ENCODE peak calls at places on chromosomes 2 and 18, in ten cellular contexts. Y is adrenal gland; M is stimulated activated naive CD8-positive, alpha-beta T cell treated with anti-CD3 and anti-CD28 coated beads, Interleukin-15, amount 100 ng/mL, for 72 hours; E is stimulated activated CD8-positive, alpha-beta memory T cell treated with anti-CD3 and anti-CD28 coated beads, Interleukin-7, amount 100 ng/mL, for 24 hours; C is T-helper 1 cell; G is GM12878; T is stimulated activated CD4-positive, alpha-beta T cell treated with anti-CD3 and anti-CD28 coated beads, Interleukin-2, amount 100 ng/mL, for 24 hours; R is RWPE2; Z is NCI-H82; Q is tibial artery. L is an unnamed sample.

GRCh38 chr2:228767196-228767595 is 503.9 kb downstream of the PID1 start:
- DNase-seq in Y (no peak), M (no peak), E (no peak), C (no peak), G (no peak), T (no peak), R (no peak), Z (no peak), Q (no peak), L (no peak)

GRCh38 chr2:3324036-3324386 is 53.6 kb downstream of the EIPR1 start:
- DNase-seq in Y (no peak), M (no peak), E (no peak), C (no peak), G (no peak), T (no peak), R (no peak), Z (no peak), Q (no peak), L (no peak)

GRCh38 chr2:29323961-29324360 is 208.7 kb downstream of the CLIP4 start:
- DNase-seq in Y (no peak), M (no peak), E (no peak), C (no peak), G (no peak), T (no peak), R (no peak), Z (no peak), Q (no peak), L (no peak)

GRCh38 chr2:205947621-205948495 is 138.1 kb downstream of the INO80D start:
- DNase-seq in Y (peak), M (peak), E (peak), C (peak), G (no peak), T (peak), R (no peak), Z (peak), Q (peak), L (peak)

GRCh38 chr18:36387296-36387695 is 89.8 kb downstream of the FHOD3 start:
- DNase-seq in Y (no peak), M (no peak), E (no peak), C (no peak), G (no peak), T (no peak), R (no peak), Z (no peak), Q (no peak), L (no peak)

GRCh38 chr18:36572135-36572856 is 256.5 kb downstream of the TPGS2 start:
- DNase-seq in Y (peak), M (no peak), E (no peak), C (no peak), G (peak), T (peak), R (no peak), Z (peak), Q (peak), L (peak)

GRCh38 chr2:205658572-205658971 is 23.7 kb upstream of the NRP2 start:
- DNase-seq in Y (no peak), M (no peak), E (no peak), C (no peak), G (no peak), T (no peak), R (no peak), Z (no peak), Q (no peak), L (no peak)

GRCh38 chr2:189782221-189782671 is 1.9 kb downstream of the ORMDL1 start:
- DNase-seq in Y (no peak), M (no peak), E (no peak), C (no peak), G (no peak), T (no peak), R (no peak), Z (no peak), Q (no peak), L (no peak)

GRCh38 chr2:216775043-216775453 is 79.7 kb upstream of the IGFBP5 start:
- DNase-seq in Y (peak), M (no peak), E (no peak), C (no peak), G (no peak), T (no peak), R (no peak), Z (peak), Q (peak), L (no peak)

GRCh38 chr2:234958746-234959395 is 7.1 kb downstream of the SH3BP4 start:
- DNase-seq in Y (no peak), M (no peak), E (no peak), C (no peak), G (no peak), T (no peak), R (no peak), Z (no peak), Q (no peak), L (no peak)

GRCh38 chr2:20931346-20931745 is 108.4 kb upstream of the LDAH start:
- DNase-seq in Y (no peak), M (no peak), E (no peak), C (no peak), G (no peak), T (no peak), R (no peak), Z (no peak), Q (no peak), L (no peak)

GRCh38 chr2:43276962-43277383 is 50.6 kb upstream of the ZFP36L2 start:
- DNase-seq in Y (no peak), M (no peak), E (no peak), C (no peak), G (no peak), T (no peak), R (no peak), Z (peak), Q (peak), L (no peak)

GRCh38 chr2:148861367-148861766 is 13.7 kb upstream of the KIF5C start:
- DNase-seq in Y (no peak), M (no peak), E (no peak), C (no peak), G (no peak), T (no peak), R (no peak), Z (no peak), Q (no peak), L (no peak)

GRCh38 chr2:8586397-8587051 is 95.3 kb upstream of the ID2 start:
- DNase-seq in Y (no peak), M (no peak), E (no peak), C (no peak), G (no peak), T (no peak), R (no peak), Z (no peak), Q (no peak), L (peak)

GRCh38 chr2:241035142-241035817 is 36.9 kb downstream of the SNED1 start:
- DNase-seq in Y (no peak), M (peak), E (no peak), C (peak), G (no peak), T (no peak), R (no peak), Z (peak), Q (no peak), L (peak)

GRCh38 chr2:174487536-174488162 is 820 bp upstream of the GPR155 start:
- DNase-seq in Y (no peak), M (no peak), E (no peak), C (no peak), G (no peak), T (no peak), R (no peak), Z (no peak), Q (no peak), L (no peak)

GRCh38 chr2:49241991-49242390 is 87.7 kb upstream of the FSHR start:
- DNase-seq in Y (no peak), M (no peak), E (no peak), C (no peak), G (no peak), T (no peak), R (no peak), Z (no peak), Q (no peak), L (no peak)

GRCh38 chr2:46298522-46299351 is 1.5 kb downstream of the EPAS1 start:
- DNase-seq in Y (peak), M (peak), E (no peak), C (no peak), G (no peak), T (peak), R (no peak), Z (peak), Q (peak), L (peak)

GRCh38 chr2:230717595-230717994 is 5.0 kb downstream of the CAB39 start:
- DNase-seq in Y (no peak), M (no peak), E (no peak), C (no peak), G (no peak), T (no peak), R (no peak), Z (no peak), Q (no peak), L (peak)

GRCh38 chr2:232781765-232782164 is 5.4 kb upstream of the KCNJ13 start:
- DNase-seq in Y (no peak), M (peak), E (no peak), C (no peak), G (peak), T (peak), R (no peak), Z (no peak), Q (no peak), L (no peak)

GRCh38 chr2:138185827-138186226 is 221.6 kb downstream of the HNMT start:
- DNase-seq in Y (no peak), M (no peak), E (no peak), C (no peak), G (no peak), T (no peak), R (no peak), Z (peak), Q (no peak), L (no peak)

GRCh38 chr2:235658371-235659174 is 164.7 kb downstream of the AGAP1 start:
- DNase-seq in Y (no peak), M (no peak), E (no peak), C (no peak), G (no peak), T (no peak), R (no peak), Z (peak), Q (no peak), L (peak)

GRCh38 chr2:69309336-69310048 is 77.5 kb downstream of the GFPT1 start:
- DNase-seq in Y (no peak), M (no peak), E (no peak), C (no peak), G (no peak), T (no peak), R (no peak), Z (no peak), Q (peak), L (no peak)

GRCh38 chr2:195667974-195668373 is 10.9 kb downstream of the SLC39A10 start:
- DNase-seq in Y (no peak), M (no peak), E (no peak), C (no peak), G (no peak), T (no peak), R (no peak), Z (no peak), Q (no peak), L (no peak)

GRCh38 chr2:241821460-241822263 is 12.7 kb downstream of the NEU4 start:
- DNase-seq in Y (no peak), M (no peak), E (no peak), C (no peak), G (no peak), T (no peak), R (no peak), Z (no peak), Q (no peak), L (peak)

GRCh38 chr18:48540329-48541025 is 1.6 kb downstream of the CTIF start:
- DNase-seq in Y (peak), M (peak), E (no peak), C (peak), G (no peak), T (peak), R (peak), Z (peak), Q (peak), L (peak)

GRCh38 chr2:27249891-27250651 is 12.8 kb downstream of the SLC30A3 start:
- DNase-seq in Y (peak), M (peak), E (peak), C (peak), G (no peak), T (peak), R (no peak), Z (peak), Q (no peak), L (peak)

GRCh38 chr18:6929370-6930102 is 188.1 kb downstream of the LAMA1 start:
- DNase-seq in Y (no peak), M (no peak), E (no peak), C (no peak), G (no peak), T (no peak), R (no peak), Z (no peak), Q (no peak), L (peak)

GRCh38 chr18:66621816-66622576 is 18.1 kb upstream of the CDH19 start:
- DNase-seq in Y (no peak), M (no peak), E (no peak), C (no peak), G (no peak), T (no peak), R (no peak), Z (peak), Q (no peak), L (no peak)

GRCh38 chr18:78978336-78979057 is 1.1 kb upstream of the SALL3 start:
- DNase-seq in Y (no peak), M (no peak), E (no peak), C (no peak), G (no peak), T (no peak), R (no peak), Z (no peak), Q (no peak), L (peak)

GRCh38 chr18:45777393-45777792 is 48.1 kb upstream of the SIGLEC15 start:
- DNase-seq in Y (no peak), M (no peak), E (no peak), C (no peak), G (no peak), T (no peak), R (no peak), Z (no peak), Q (no peak), L (no peak)

GRCh38 chr18:62339106-62339988 is 14.2 kb downstream of the TNFRSF11A start:
- DNase-seq in Y (no peak), M (no peak), E (no peak), C (no peak), G (no peak), T (no peak), R (no peak), Z (no peak), Q (no peak), L (peak)

GRCh38 chr2:20421988-20422678 is 24.7 kb upstream of the RHOB start:
- DNase-seq in Y (peak), M (no peak), E (no peak), C (no peak), G (no peak), T (no peak), R (peak), Z (no peak), Q (peak), L (no peak)

GRCh38 chr2:239394978-239395377 is 5.8 kb downstream of the HDAC4 start:
- DNase-seq in Y (no peak), M (no peak), E (no peak), C (no peak), G (no peak), T (no peak), R (no peak), Z (no peak), Q (no peak), L (no peak)

GRCh38 chr2:143885461-143885860 is 634.5 kb downstream of the ZEB2 start:
- DNase-seq in Y (no peak), M (no peak), E (no peak), C (no peak), G (no peak), T (no peak), R (no peak), Z (no peak), Q (no peak), L (no peak)

GRCh38 chr2:39608690-39609457 is 56.8 kb upstream of the TMEM178A start:
- DNase-seq in Y (no peak), M (no peak), E (no peak), C (no peak), G (no peak), T (no peak), R (no peak), Z (no peak), Q (no peak), L (no peak)

GRCh38 chr2:150225030-150225429 is 262.4 kb downstream of the RND3 start:
- DNase-seq in Y (no peak), M (no peak), E (no peak), C (no peak), G (no peak), T (no peak), R (no peak), Z (no peak), Q (no peak), L (no peak)

GRCh38 chr18:42310956-42311355 is 355.9 kb downstream of the PIK3C3 start:
- DNase-seq in Y (no peak), M (no peak), E (no peak), C (no peak), G (no peak), T (no peak), R (no peak), Z (no peak), Q (peak), L (no peak)

GRCh38 chr2:74548919-74549684 is 4.6 kb downstream of the LOXL3 start:
- DNase-seq in Y (peak), M (no peak), E (no peak), C (no peak), G (no peak), T (peak), R (no peak), Z (peak), Q (peak), L (peak)

GRCh38 chr18:21243041-21243431 is 1.0 kb downstream of the GREB1L start:
- DNase-seq in Y (no peak), M (no peak), E (no peak), C (no peak), G (no peak), T (no peak), R (no peak), Z (peak), Q (no peak), L (peak)

L was measured in H7.